ENCODE peak calls at places on chromosomes 12 and 14, in six cellular contexts. Q, C, Y, O, I and N are unnamed samples.

GRCh38 chr12:47155457-47156166 is 75.9 kb upstream of the AMIGO2 start:
- DNase-seq in Q (no peak), O (no peak), I (no peak), C (no peak), Y (no peak), N (no peak)

GRCh38 chr12:116295327-116296263 is 18.1 kb upstream of the MED13L start:
- DNase-seq in C (no peak), Y (no peak), I (no peak), O (no peak), Q (no peak), N (no peak)

GRCh38 chr12:86312258-86312657 is 56.1 kb upstream of the MGAT4C start:
- DNase-seq in O (no peak), Q (no peak), C (no peak), I (no peak), Y (no peak), N (no peak)

GRCh38 chr14:44657688-44658388 is 150.8 kb upstream of the FSCB start:
- DNase-seq in O (no peak), I (no peak), Q (peak; percentile 11), Y (no peak), C (peak; percentile 4), N (no peak)

GRCh38 chr12:116708826-116709756 is 28.8 kb downstream of the SPRING1 start:
- DNase-seq in Y (peak; percentile 50), O (peak; percentile 67), I (peak; percentile 44), C (peak; percentile 25), Q (peak; percentile 72), N (peak; percentile 34)

GRCh38 chr12:110585231-110585799 is 2.2 kb upstream of the PPTC7 start:
- DNase-seq in C (no peak), I (peak; percentile 36), Y (no peak), O (no peak), Q (peak; percentile 51), N (no peak)

GRCh38 chr12:104578453-104578852 is 121.7 kb downstream of the CHST11 start:
- DNase-seq in O (no peak), Q (no peak), I (no peak), Y (no peak), C (no peak), N (no peak)

GRCh38 chr12:47767197-47767724 is 5.8 kb upstream of the SLC48A1 start:
- DNase-seq in Y (peak; percentile 73), O (no peak), I (peak; percentile 67), Q (peak; percentile 42), C (peak; percentile 53), N (peak; percentile 68)

GRCh38 chr12:93702707-93703305 is 25.6 kb downstream of the CRADD start:
- DNase-seq in I (no peak), O (no peak), Y (no peak), Q (no peak), C (no peak), N (no peak)

GRCh38 chr12:31263661-31264060 is 62.3 kb downstream of the SINHCAF start:
- DNase-seq in Y (no peak), Q (no peak), O (no peak), C (no peak), I (no peak), N (no peak)

GRCh38 chr14:101711041-101711861 is 50.3 kb upstream of the PPP2R5C start:
- DNase-seq in Y (no peak), I (no peak), Q (peak; percentile 44), O (peak; percentile 6), C (no peak), N (no peak)

GRCh38 chr12:90305379-90305778 is 596.7 kb upstream of the ATP2B1 start:
- DNase-seq in C (no peak), Y (no peak), Q (peak; percentile 40), O (no peak), I (no peak), N (peak; percentile 51)

GRCh38 chr12:123696209-123696608 is 15.9 kb upstream of the ATP6V0A2 start:
- DNase-seq in Y (no peak), I (no peak), O (no peak), Q (no peak), C (no peak), N (no peak)

GRCh38 chr12:94740601-94741362 is 90.4 kb upstream of the TMCC3 start:
- DNase-seq in Q (peak; percentile 27), I (no peak), O (no peak), C (no peak), Y (no peak), N (no peak)

GRCh38 chr12:47020211-47020821 is 59.1 kb upstream of the PCED1B start:
- DNase-seq in C (no peak), I (no peak), O (no peak), Q (no peak), Y (no peak), N (no peak)

GRCh38 chr12:69157023-69157655 is 82.2 kb upstream of the CPSF6 start:
- DNase-seq in I (peak; percentile 81), Y (peak; percentile 84), Q (peak; percentile 79), O (peak; percentile 90), C (peak; percentile 63), N (peak; percentile 83)

GRCh38 chr14:54784657-54785056 is 118.0 kb downstream of the GCH1 start:
- DNase-seq in Q (no peak), Y (no peak), O (no peak), I (no peak), C (no peak), N (peak; percentile 19)

GRCh38 chr14:56569174-56569573 is 10.4 kb upstream of the TMEM260 start:
- DNase-seq in Y (no peak), I (no peak), O (no peak), C (no peak), Q (no peak), N (no peak)

GRCh38 chr14:56205906-56206305 is 87.7 kb downstream of the PELI2 start:
- DNase-seq in O (no peak), C (no peak), I (no peak), Q (no peak), Y (no peak), N (no peak)

GRCh38 chr14:34554540-34555250 is 15.2 kb upstream of the EAPP start:
- DNase-seq in I (no peak), Q (peak; percentile 19), C (no peak), Y (peak; percentile 19), O (no peak), N (no peak)

GRCh38 chr12:132163911-132164288 is 19.6 kb downstream of the NOC4L start:
- DNase-seq in I (no peak), Q (no peak), C (no peak), O (no peak), Y (peak; percentile 15), N (no peak)

GRCh38 chr12:138898-139534 is 72.4 kb downstream of the IQSEC3 start:
- DNase-seq in Y (no peak), O (no peak), I (no peak), C (no peak), Q (peak; percentile 20), N (no peak)

GRCh38 chr14:93073833-93074769 is 41.6 kb downstream of the ITPK1 start:
- DNase-seq in O (no peak), Y (no peak), C (peak; percentile 62), Q (no peak), I (no peak), N (no peak)

GRCh38 chr12:25496098-25496587 is 56.9 kb downstream of the LMNTD1 start:
- DNase-seq in I (no peak), C (no peak), Q (no peak), O (no peak), Y (no peak), N (no peak)

GRCh38 chr12:30200864-30201263 is 417.1 kb upstream of the TMTC1 start:
- DNase-seq in C (no peak), O (no peak), I (no peak), Y (no peak), Q (no peak), N (no peak)

GRCh38 chr12:23760495-23760894 is 189.0 kb downstream of the SOX5 start:
- DNase-seq in C (no peak), I (no peak), Q (peak; percentile 27), Y (no peak), O (no peak), N (no peak)

GRCh38 chr12:3602488-3602887 is 111.5 kb downstream of the PRMT8 start:
- DNase-seq in Q (no peak), C (no peak), I (no peak), Y (no peak), O (no peak), N (no peak)
- TF ChIP-seq CTCF in Q (no peak), C (no peak), I (no peak), Y (no peak), O (no peak), N (no peak)

DNA sequence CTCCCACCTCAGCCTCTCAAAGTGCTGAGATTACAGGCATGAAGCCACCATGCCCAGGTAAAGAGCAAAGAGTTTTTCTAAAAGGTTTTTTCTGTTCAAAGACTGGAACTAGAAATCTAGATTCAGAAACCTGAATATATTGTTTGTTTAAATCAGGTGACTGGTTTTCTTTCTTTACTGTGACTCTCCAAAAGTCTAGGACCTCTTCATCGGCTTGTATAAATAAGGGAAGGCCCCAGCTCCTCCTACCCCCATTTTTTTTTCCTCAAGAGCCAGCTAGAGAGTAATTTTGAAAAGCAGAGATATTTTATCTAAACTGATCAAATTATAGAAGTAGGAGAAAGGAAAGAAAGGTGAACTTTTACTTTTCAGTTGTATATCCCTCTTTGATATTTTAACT is 48.0 kb downstream of the TMEM116 start:
- DNase-seq in Q (no peak), C (no peak), O (no peak), Y (no peak), I (no peak), N (no peak)
- H3K9me3 ChIP-seq in Q (no peaks in the 10 kb centered on the region), C (no peaks in the 10 kb centered on the region), O (no peaks in the 10 kb centered on the region), Y (no peaks in the 10 kb centered on the region), I (no peaks in the 10 kb centered on the region), N (peaks cover 9% of the 10 kb centered on the region)

GRCh38 chr12:52187640-52188039 is 4.2 kb downstream of the KRT80 start:
- DNase-seq in C (no peak), Y (no peak), I (no peak), O (no peak), Q (no peak), N (no peak)
- H3K4me1 ChIP-seq in C (peaks cover 4% of the 10 kb centered on the region), Y (no peaks in the 10 kb centered on the region), I (peaks cover 6% of the 10 kb centered on the region), O (peaks cover 10% of the 10 kb centered on the region), Q (peaks cover 36% of the 10 kb centered on the region), N (peaks cover 17% of the 10 kb centered on the region)

GRCh38 chr12:56257491-56258067 is 605 bp downstream of the ANKRD52 start:
- DNase-seq in Q (peak; percentile 23), O (no peak), Y (no peak), I (no peak), C (peak; percentile 36), N (peak; percentile 69)
- TF ChIP-seq CTCF in Q (no peak), O (no peak), Y (no peak), I (no peak), C (peak; percentile 53), N (no peak)